ENCODE peak calls at places on chromosomes 6 and 20, in five cellular contexts. A, V, T, K and N are unnamed samples.

GRCh38 chr6:17600527-17601388 is 656 bp downstream of the FAM8A1 start:
- DNase-seq in V (peak; percentile 79), A (peak; percentile 39), T (no peak), K (peak; percentile 44), N (peak; percentile 76)

GRCh38 chr20:42063176-42063575 is 445.0 kb upstream of the CHD6 start:
- DNase-seq in A (no peak), V (no peak), K (no peak), T (no peak), N (no peak)

GRCh38 chr6:10720229-10720959 is 2.5 kb upstream of the TMEM14C start:
- DNase-seq in A (no peak), T (peak; percentile 14), K (peak; percentile 54), V (peak; percentile 71), N (peak; percentile 34)

GRCh38 chr6:32954983-32955802 is 2.3 kb upstream of the HLA-DMA start:
- DNase-seq in A (no peak), T (no peak), V (no peak), K (no peak), N (no peak)

GRCh38 chr6:108597601-108598315 is 37.0 kb downstream of the FOXO3 start:
- DNase-seq in K (peak; percentile 57), A (no peak), V (no peak), T (no peak), N (no peak)

GRCh38 chr6:95318137-95318536 is 259.2 kb upstream of the MANEA start:
- DNase-seq in T (no peak), A (no peak), K (no peak), V (no peak), N (no peak)

GRCh38 chr6:137415834-137416190 is 78.4 kb downstream of the OLIG3 start:
- DNase-seq in T (no peak), A (no peak), K (no peak), V (no peak), N (no peak)

GRCh38 chr6:28922004-28922840 is 1.6 kb downstream of the TRIM27 start:
- DNase-seq in T (peak; percentile 47), A (no peak), V (no peak), K (no peak), N (no peak)

GRCh38 chr6:43192911-43193310 is 10.9 kb downstream of the CUL9 start:
- DNase-seq in T (no peak), K (no peak), A (no peak), V (no peak), N (no peak)

GRCh38 chr6:16243664-16244063 is 5.3 kb downstream of the GMPR start:
- DNase-seq in V (no peak), K (no peak), A (no peak), T (no peak), N (no peak)

GRCh38 chr6:10248378-10248843 is 166.5 kb downstream of the TFAP2A start:
- DNase-seq in V (no peak), T (peak; percentile 33), K (no peak), A (no peak), N (no peak)

GRCh38 chr6:20706293-20707165 is 172.3 kb downstream of the CDKAL1 start:
- DNase-seq in A (no peak), T (peak; percentile 82), V (no peak), K (no peak), N (no peak)

GRCh38 chr6:148924226-148924989 is 177.6 kb downstream of the UST start:
- DNase-seq in T (no peak), A (no peak), K (no peak), V (no peak), N (no peak)

GRCh38 chr6:27442932-27443331 is 30.0 kb downstream of the ZNF184 start:
- DNase-seq in V (no peak), K (no peak), A (no peak), T (no peak), N (no peak)
- H3K9me3 ChIP-seq in V (peaks cover 46% of the 10 kb centered on the region), K (no peaks in the 10 kb centered on the region), A (no peaks in the 10 kb centered on the region), T (peaks cover 11% of the 10 kb centered on the region), N (no peaks in the 10 kb centered on the region)

DNA sequence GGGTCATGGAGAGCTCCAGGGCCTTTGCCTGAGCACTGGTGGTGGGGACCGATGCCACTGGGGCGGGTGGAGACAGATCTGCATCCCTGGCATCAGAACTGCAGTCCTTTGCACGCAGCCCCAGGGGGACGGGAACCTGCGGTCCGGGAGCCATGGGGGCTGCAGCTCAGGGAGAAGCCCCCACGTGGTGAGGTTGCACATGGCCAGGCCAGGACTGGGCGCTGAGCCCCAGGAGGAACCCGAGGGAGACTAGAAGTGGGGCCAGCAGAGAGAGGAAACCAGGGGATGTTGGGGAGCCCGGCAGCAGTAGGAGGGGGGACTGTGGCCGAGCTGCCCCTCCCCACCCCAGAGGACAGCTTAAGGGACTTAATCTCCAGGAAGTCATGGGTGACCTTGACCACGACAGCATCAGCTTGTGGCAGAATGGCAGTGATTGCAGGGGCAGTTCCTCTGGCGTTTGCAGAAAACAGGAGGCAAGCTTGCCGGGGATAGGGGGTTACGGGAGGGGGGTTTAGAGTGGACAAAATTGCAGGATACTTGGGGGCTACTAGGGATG is 18.0 kb upstream of the LSM14B start:
- DNase-seq in A (no peak), K (no peak), V (no peak), T (no peak), N (no peak)
- H3K9me3 ChIP-seq in A (no peaks in the 10 kb centered on the region), K (peaks cover 7% of the 10 kb centered on the region), V (peaks cover 30% of the 10 kb centered on the region), T (peaks cover 17% of the 10 kb centered on the region), N (no peaks in the 10 kb centered on the region)

DNA sequence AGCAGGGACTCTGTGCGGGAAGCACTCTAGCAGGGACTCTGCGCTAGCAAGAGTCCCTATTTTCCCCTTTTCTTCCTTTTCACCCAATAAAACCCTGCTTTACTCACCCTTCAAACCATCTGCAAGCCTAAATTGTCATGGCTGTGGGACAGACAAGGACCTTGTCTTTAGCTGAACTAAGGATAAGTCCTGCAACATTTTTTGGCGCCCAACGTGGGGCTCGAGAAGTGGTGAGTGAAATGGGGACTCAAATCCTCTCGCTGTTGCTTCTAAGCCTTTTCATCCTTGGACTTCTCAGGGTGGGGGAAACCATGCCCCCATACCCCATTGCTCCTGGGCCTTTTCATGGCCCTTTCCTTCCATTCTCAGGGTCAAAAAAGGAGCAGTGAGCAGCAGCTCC is 46.4 kb downstream of the IMPG1 start:
- DNase-seq in K (no peak), T (peak; percentile 6), V (no peak), A (no peak), N (no peak)
- H3K9me3 ChIP-seq in K (peaks cover 8% of the 10 kb centered on the region), T (peaks cover 17% of the 10 kb centered on the region), V (peaks cover 25% of the 10 kb centered on the region), A (no peaks in the 10 kb centered on the region), N (no peaks in the 10 kb centered on the region)

DNA sequence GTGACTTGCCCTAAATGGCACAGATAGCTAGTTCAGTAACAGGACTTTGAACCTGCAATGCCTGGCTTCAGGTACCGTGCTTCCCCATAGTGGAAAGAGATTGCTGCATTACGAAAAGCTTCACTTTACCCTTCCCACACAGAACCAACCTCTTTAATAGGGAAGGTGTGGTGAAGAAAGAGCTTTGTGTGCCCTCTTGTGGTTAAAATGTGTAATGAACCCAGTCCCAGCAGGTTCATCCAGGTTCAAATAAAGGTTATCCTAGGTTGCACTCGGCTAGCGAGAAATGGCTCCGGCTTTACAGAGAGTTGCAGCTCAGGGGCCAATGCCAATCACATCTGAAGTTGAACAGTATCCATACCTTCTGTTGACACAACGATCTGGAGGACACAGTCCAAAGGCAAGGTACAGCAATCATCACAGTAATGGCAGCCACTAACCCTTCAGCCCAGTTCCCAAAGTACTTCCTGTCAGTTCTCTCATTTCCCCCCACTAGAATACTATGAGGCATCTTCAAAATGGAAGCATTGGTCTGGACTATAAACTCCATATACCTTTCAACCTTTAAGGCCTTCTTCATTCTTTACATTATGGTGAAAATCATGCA is 3.0 kb downstream of the DEFB115 start:
- DNase-seq in V (no peak), K (no peak), A (no peak), T (no peak), N (no peak)
- H3K9me3 ChIP-seq in V (no peaks in the 10 kb centered on the region), K (peaks cover under 1% of the 10 kb centered on the region), A (no peaks in the 10 kb centered on the region), T (peaks cover 4% of the 10 kb centered on the region), N (no peaks in the 10 kb centered on the region)

DNA sequence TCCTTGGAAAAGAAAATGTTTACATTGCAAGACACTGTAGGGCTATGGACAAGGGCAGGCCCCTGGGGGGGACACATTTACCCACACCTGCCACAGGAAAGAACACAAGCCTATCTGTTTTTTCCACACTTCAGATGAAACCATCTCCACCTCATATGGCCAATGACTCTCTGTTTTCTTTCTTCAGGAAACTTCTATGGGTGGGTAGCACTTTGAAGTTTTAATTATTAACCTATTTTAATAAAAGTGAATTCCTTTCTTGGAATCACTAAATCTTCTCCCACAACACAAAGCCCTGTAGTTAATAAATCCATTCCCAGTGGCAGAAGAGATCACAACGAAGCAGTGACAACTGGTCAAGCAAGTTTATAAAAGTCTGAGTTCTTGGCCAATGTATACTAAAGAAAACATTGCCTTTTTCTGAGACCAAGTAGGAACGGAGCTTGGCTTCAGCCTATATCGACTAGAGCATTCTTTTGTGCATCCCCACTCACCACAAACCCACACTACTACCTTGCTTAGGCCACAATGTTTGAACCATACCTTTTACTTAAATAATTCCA is 125.1 kb upstream of the CARMIL1 start:
- DNase-seq in K (no peak), V (no peak), T (no peak), A (peak; percentile 50), N (no peak)
- H3K9me3 ChIP-seq in K (no peaks in the 10 kb centered on the region), V (peaks cover 8% of the 10 kb centered on the region), T (no peaks in the 10 kb centered on the region), A (no peaks in the 10 kb centered on the region), N (no peaks in the 10 kb centered on the region)

GRCh38 chr6:75272145-75272840 is 12.3 kb downstream of the TMEM30A start:
- DNase-seq in T (peak; percentile 75), K (peak; percentile 63), V (no peak), A (no peak), N (no peak)
- H3K9me3 ChIP-seq in T (no peaks in the 10 kb centered on the region), K (peaks cover 2% of the 10 kb centered on the region), V (no peaks in the 10 kb centered on the region), A (no peaks in the 10 kb centered on the region), N (no peaks in the 10 kb centered on the region)

GRCh38 chr6:351011-351866 is 40.3 kb upstream of the IRF4 start:
- DNase-seq in A (no peak), V (no peak), K (no peak), T (no peak), N (no peak)

GRCh38 chr6:352896-353470 is 38.6 kb upstream of the IRF4 start:
- DNase-seq in A (no peak), T (no peak), V (no peak), K (no peak), N (no peak)

GRCh38 chr6:351867-352289 is 39.7 kb upstream of the IRF4 start:
- DNase-seq in T (no peak), K (no peak), V (no peak), A (no peak), N (no peak)

GRCh38 chr6:353642-354614 is 37.6 kb upstream of the IRF4 start:
- DNase-seq in K (no peak), T (no peak), V (no peak), A (no peak), N (no peak)

GRCh38 chr6:352474-352873 is 39.1 kb upstream of the IRF4 start:
- DNase-seq in A (no peak), K (no peak), T (no peak), V (no peak), N (no peak)
- H3K9me3 ChIP-seq in A (no peaks in the 10 kb centered on the region), K (no peaks in the 10 kb centered on the region), T (no peaks in the 10 kb centered on the region), V (no peaks in the 10 kb centered on the region), N (no peaks in the 10 kb centered on the region)